ENCODE peak calls at places on chromosomes 16 and 17, in five cellular contexts. Y is effector memory CD4-positive, alpha-beta T cell; M is body of pancreas; B is cardiac muscle cell; E is WERI-Rb-1. L is an unnamed sample.
A peak's percentile ranks its signal among the peaks of the same experiment; 100 is the strongest.

GRCh38 chr16:23824909-23825308 is 10.9 kb upstream of the PRKCB start:
- DNase-seq in M (no peak), Y (no peak), E (no peak), B (no peak), L (no peak)

GRCh38 chr16:88536510-88536909 is 33.7 kb upstream of the ZC3H18 start:
- DNase-seq in M (no peak), Y (no peak), E (no peak), B (no peak), L (no peak)

GRCh38 chr17:75504347-75505151 is 10.8 kb downstream of the CASKIN2 start:
- DNase-seq in Y (peak; percentile 12), E (peak; percentile 70), B (peak; percentile 35), M (peak; percentile 65), L (peak; percentile 30)

GRCh38 chr17:38893612-38894011 is 23.8 kb downstream of the LASP1 start:
- DNase-seq in M (no peak), E (peak; percentile 46), Y (no peak), B (no peak), L (no peak)

GRCh38 chr17:12990041-12990808 is 27.6 kb downstream of the ELAC2 start:
- DNase-seq in B (no peak), Y (no peak), E (no peak), M (no peak), L (no peak)

GRCh38 chr17:1690544-1691221 is 6.0 kb upstream of the PRPF8 start:
- DNase-seq in M (no peak), Y (no peak), E (no peak), B (no peak), L (no peak)

GRCh38 chr17:40551874-40552768 is 13.2 kb downstream of the CCR7 start:
- DNase-seq in E (peak; percentile 7), B (no peak), M (peak; percentile 36), Y (no peak), L (no peak)

GRCh38 chr17:32954477-32954876 is 26.5 kb downstream of the TMEM98 start:
- DNase-seq in Y (no peak), M (peak; percentile 93), B (no peak), E (no peak), L (no peak)

GRCh38 chr17:5912927-5913565 is 157.1 kb upstream of the WSCD1 start:
- DNase-seq in E (no peak), Y (no peak), B (no peak), M (no peak), L (no peak)

GRCh38 chr17:6509295-6509771 is 47.0 kb downstream of the PITPNM3 start:
- DNase-seq in E (peak; percentile 26), B (no peak), Y (no peak), M (peak; percentile 19), L (no peak)

GRCh38 chr17:59365383-59365981 is 34.0 kb downstream of the YPEL2 start:
- DNase-seq in M (no peak), B (peak; percentile 88), E (peak; percentile 89), Y (no peak), L (no peak)

GRCh38 chr17:64103751-64104364 is 26.1 kb downstream of the ERN1 start:
- DNase-seq in B (no peak), E (no peak), Y (no peak), M (no peak), L (no peak)

GRCh38 chr16:24119807-24120206 is 136.3 kb upstream of the CACNG3 start:
- DNase-seq in B (no peak), Y (no peak), M (no peak), E (no peak), L (no peak)

GRCh38 chr16:62478903-62479458 is 442.7 kb upstream of the CDH8 start:
- DNase-seq in Y (no peak), M (no peak), B (no peak), E (no peak), L (no peak)

GRCh38 chr16:62477796-62478195 is 441.6 kb upstream of the CDH8 start:
- DNase-seq in M (no peak), E (no peak), B (no peak), Y (no peak), L (no peak)

DNA sequence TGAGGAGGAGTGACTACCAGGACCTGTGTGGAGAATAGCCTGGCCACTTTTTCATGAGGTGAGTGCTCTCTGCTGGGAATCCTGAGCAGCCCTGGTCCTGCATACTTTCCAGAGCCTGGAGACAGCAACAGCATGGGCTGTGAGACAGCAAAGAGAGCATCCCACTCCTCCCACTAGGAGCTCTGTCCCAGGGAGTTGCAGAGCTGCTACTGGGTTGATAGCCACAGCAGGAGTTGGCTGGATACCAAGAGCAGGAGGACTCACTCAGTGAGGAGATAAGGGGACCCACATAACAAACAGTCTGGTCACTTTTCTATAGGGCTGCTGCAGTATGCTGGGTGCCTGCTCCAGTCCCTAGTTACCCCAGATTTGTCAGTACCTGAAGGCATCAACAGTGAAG is 439.3 kb upstream of the CDH8 start:
- DNase-seq in Y (no peak), B (no peak), E (no peak), M (no peak), L (no peak)
- H3K9me3 ChIP-seq in Y (peaks cover 5% of the 10 kb centered on the region), B (no peaks in the 10 kb centered on the region), E (peaks cover 2% of the 10 kb centered on the region), M (no peaks in the 10 kb centered on the region), L (peaks cover 2% of the 10 kb centered on the region)

GRCh38 chr16:81652798-81653505 is 126.1 kb upstream of the PLCG2 start:
- DNase-seq in Y (no peak), B (no peak), M (peak; percentile 34), E (no peak), L (no peak)
- H3K9me3 ChIP-seq in Y (no peaks in the 10 kb centered on the region), B (no peaks in the 10 kb centered on the region), M (no peaks in the 10 kb centered on the region), E (no peaks in the 10 kb centered on the region), L (no peaks in the 10 kb centered on the region)

DNA sequence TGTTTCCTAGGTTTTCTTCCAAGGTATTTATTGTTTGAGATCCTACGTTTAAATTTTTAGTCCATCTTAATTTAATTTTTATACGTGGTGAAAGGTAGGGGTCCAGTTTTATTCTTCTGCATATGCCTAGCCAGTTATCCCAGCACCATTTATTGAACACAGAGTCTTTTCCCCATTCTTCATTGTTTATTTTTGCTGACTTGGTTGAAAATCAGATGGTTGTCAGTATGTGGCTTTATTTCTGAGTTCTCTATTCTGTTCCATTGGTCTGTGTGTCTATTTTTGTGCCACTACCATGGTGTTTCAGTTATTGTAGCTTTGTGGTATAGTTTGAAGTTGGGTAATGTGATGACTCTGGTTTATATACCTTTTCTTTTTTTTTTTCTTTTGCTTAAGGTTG is 753.0 kb upstream of the GOT2 start:
- DNase-seq in Y (no peak), B (no peak), M (no peak), E (no peak), L (no peak)
- H3K9me3 ChIP-seq in Y (no peaks in the 10 kb centered on the region), B (no peaks in the 10 kb centered on the region), M (no peaks in the 10 kb centered on the region), E (no peaks in the 10 kb centered on the region), L (no peaks in the 10 kb centered on the region)

DNA sequence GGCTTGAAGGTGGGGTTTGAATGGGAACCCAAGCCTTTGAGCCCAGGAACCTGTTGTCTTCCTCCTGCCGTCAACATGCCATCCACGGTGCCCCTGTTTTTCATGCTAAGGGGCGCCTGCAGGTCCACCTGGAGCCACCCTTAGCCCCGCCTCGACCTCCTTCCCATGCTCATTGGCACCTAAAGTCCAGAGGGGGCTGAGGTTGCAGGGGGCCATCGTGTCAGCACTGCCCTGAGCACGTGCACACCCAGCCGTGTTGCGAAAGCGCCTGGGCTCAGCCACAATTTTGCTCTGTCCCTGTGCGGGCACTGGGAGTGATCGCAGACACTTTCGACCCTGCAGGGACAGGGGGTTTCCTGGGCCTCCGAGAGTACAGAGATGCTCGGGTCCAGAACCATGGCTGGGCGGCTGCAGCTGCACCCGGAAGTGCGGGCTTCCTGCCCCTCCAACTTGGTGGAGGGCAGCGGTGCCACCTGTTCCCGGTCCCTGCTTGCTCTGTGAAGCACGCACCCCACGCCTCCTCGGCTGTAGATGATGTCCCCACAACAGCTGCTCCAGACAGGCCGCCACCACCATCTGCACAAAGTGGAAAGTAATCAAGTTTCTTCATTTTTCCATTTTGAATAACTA is 454.7 kb downstream of the CDH8 start:
- DNase-seq in Y (no peak), B (no peak), M (no peak), E (no peak), L (no peak)
- H3K9me3 ChIP-seq in Y (no peaks in the 10 kb centered on the region), B (no peaks in the 10 kb centered on the region), M (no peaks in the 10 kb centered on the region), E (no peaks in the 10 kb centered on the region), L (no peaks in the 10 kb centered on the region)

GRCh38 chr16:3375680-3376079 is 20.0 kb downstream of the OR2C1 start:
- DNase-seq in B (no peak), E (no peak), Y (no peak), M (no peak), L (no peak)

GRCh38 chr16:3383045-3383448 is 17.8 kb downstream of the ZSCAN32 start:
- DNase-seq in B (no peak), Y (no peak), E (no peak), M (no peak), L (no peak)

DNA sequence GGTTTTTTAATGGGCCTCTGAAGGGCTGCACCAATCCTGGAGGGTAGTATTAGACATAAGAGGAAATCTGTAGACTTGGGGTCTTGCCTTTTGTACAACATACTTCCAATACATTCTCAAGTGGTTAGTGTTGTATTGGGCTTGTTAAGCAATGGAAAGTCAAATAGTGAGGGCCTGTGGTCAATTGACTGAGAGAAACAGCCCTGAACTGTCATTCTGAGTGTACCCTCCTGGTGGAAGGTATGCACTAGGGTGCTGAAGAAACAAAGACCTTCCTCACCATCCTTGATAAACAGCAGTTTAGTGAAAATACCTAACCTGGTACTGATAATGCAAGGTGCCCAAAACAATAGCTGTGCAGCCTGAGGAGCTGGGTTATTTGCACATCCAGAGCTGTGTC is 22.2 kb downstream of the OR2C1 start:
- DNase-seq in M (no peak), Y (no peak), B (no peak), E (no peak), L (no peak)
- H3K9me3 ChIP-seq in M (peaks cover 4% of the 10 kb centered on the region), Y (peaks cover 47% of the 10 kb centered on the region), B (peaks cover 10% of the 10 kb centered on the region), E (peaks cover 14% of the 10 kb centered on the region), L (peaks cover 23% of the 10 kb centered on the region)

GRCh38 chr16:35746281-35746962 is 2287.0 kb downstream of the TP53TG3F start:
- DNase-seq in E (no peak), M (no peak), B (no peak), Y (no peak), L (no peak)
- H3K9me3 ChIP-seq in E (no peaks in the 10 kb centered on the region), M (no peaks in the 10 kb centered on the region), B (no peaks in the 10 kb centered on the region), Y (peaks cover 12% of the 10 kb centered on the region), L (peaks cover under 1% of the 10 kb centered on the region)

GRCh38 chr17:22703786-22704441 is 1011.6 kb downstream of the KCNJ18 start:
- DNase-seq in E (no peak), Y (no peak), B (no peak), M (no peak), L (no peak)

GRCh38 chr17:22707626-22708025 is 1015.3 kb downstream of the KCNJ18 start:
- DNase-seq in M (no peak), Y (no peak), B (no peak), E (no peak), L (no peak)

GRCh38 chr17:22703204-22703603 is 1010.9 kb downstream of the KCNJ18 start:
- DNase-seq in B (no peak), E (no peak), Y (no peak), M (no peak), L (no peak)

DNA sequence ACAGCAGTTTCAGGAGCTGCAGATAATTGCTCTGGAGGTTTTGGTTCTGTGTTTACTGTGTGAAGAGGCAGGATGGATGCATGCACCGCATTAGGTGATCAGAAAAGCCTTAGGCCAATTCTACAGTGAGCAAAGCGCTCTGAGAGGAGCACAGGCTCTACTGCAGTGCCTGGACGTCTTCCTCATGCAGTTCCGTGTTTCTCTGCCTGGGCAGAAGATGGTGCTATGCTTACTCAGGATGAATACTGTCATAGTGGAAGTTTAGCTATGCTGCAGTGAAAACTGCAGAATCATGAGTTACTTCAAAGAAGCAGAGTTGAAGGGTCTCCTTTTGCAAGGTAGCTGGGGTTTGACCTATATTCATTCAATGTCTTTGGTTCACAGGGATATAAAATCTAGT is 1012.4 kb downstream of the KCNJ18 start:
- DNase-seq in B (no peak), E (no peak), M (no peak), Y (no peak), L (no peak)
- H3K9me3 ChIP-seq in B (no peaks in the 10 kb centered on the region), E (no peaks in the 10 kb centered on the region), M (no peaks in the 10 kb centered on the region), Y (no peaks in the 10 kb centered on the region), L (no peaks in the 10 kb centered on the region)